ENCODE peak calls at places on chromosomes 5 and 9, in nine cellular contexts. J is right lobe of liver; F is CD8-positive, alpha-beta memory T cell; O is trophoblast cell; M is tibial artery; X is brain microvascular endothelial cell; K is MM.1S; R is dorsolateral prefrontal cortex; I is left ventricle myocardium inferior. W is an unnamed sample.

GRCh38 chr5:178421699-178422399 is 168.3 kb downstream of the COL23A1 start:
- DNase-seq in J (no peak), F (no peak), O (no peak), M (no peak), X (no peak), K (no peak), R (no peak), I (no peak), W (no peak)

GRCh38 chr9:34976441-34976840 is 13.1 kb upstream of the DNAJB5 start:
- DNase-seq in J (no peak), F (no peak), O (no peak), M (no peak), X (no peak), K (no peak), R (no peak), I (no peak), W (no peak)

GRCh38 chr9:128316421-128316820 is 5.8 kb downstream of the TRUB2 start:
- DNase-seq in J (no peak), F (no peak), O (no peak), M (no peak), X (no peak), K (no peak), R (peak), I (no peak), W (peak)

GRCh38 chr5:132714456-132715307 is 22.7 kb downstream of the KIF3A start:
- DNase-seq in J (no peak), F (no peak), O (peak), M (no peak), X (no peak), K (peak), R (no peak), I (no peak), W (no peak)

GRCh38 chr9:97900738-97901565 is 21.3 kb downstream of the TRMO start:
- DNase-seq in J (no peak), F (peak), O (peak), M (no peak), X (peak), K (peak), R (no peak), I (no peak), W (no peak)

GRCh38 chr9:125820100-125820804 is 73.1 kb downstream of the PBX3 start:
- DNase-seq in J (no peak), F (no peak), O (no peak), M (no peak), X (no peak), K (peak), R (no peak), I (no peak), W (no peak)

GRCh38 chr9:38047301-38048251 is 21.5 kb downstream of the SHB start:
- DNase-seq in J (peak), F (no peak), O (peak), M (no peak), X (peak), K (no peak), R (no peak), I (peak), W (peak)

GRCh38 chr5:154475613-154476342 is 2.2 kb downstream of the HAND1 start:
- DNase-seq in J (no peak), F (no peak), O (no peak), M (no peak), X (no peak), K (no peak), R (no peak), I (no peak), W (no peak)

GRCh38 chr5:177511181-177511580 is 1.6 kb upstream of the DOK3 start:
- DNase-seq in J (no peak), F (no peak), O (no peak), M (no peak), X (no peak), K (no peak), R (no peak), I (no peak), W (no peak)

GRCh38 chr5:120405923-120406322 is 58.2 kb upstream of the PRR16 start:
- DNase-seq in J (no peak), F (no peak), O (no peak), M (no peak), X (peak), K (peak), R (no peak), I (no peak), W (no peak)

GRCh38 chr5:77628840-77629552 is 9.5 kb downstream of the OTP start:
- DNase-seq in J (no peak), F (no peak), O (peak), M (no peak), X (no peak), K (no peak), R (no peak), I (no peak), W (no peak)

GRCh38 chr5:56310711-56311204 is 77.6 kb upstream of the ANKRD55 start:
- DNase-seq in J (no peak), F (no peak), O (no peak), M (no peak), X (no peak), K (no peak), R (no peak), I (no peak), W (no peak)

GRCh38 chr5:110899566-110900412 is 161.0 kb downstream of the SLC25A46 start:
- DNase-seq in J (no peak), F (no peak), O (peak), M (no peak), X (peak), K (no peak), R (no peak), I (no peak), W (no peak)

GRCh38 chr9:137294091-137294683 is 7.9 kb downstream of the NRARP start:
- DNase-seq in J (peak), F (no peak), O (peak), M (no peak), X (peak), K (peak), R (peak), I (no peak), W (no peak)

DNA sequence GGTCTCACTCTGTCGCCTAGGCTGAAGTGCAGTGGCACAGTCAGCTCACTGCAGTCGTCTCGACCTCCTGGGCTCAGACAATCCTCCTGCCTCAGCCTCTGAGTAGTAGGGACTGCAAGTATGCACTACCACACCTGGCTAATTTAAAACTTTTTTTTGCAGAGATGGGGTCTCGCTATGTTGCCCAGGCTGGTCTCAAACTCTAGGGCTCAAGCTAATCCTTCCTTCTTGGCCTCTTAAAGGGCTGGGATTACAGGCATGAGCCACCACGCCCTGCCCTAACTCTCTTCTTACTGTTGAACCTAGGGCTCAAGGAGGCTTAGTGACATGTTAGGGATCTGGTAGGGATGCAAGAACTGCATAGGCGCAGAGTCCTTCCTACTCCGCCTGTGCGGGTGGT is 65.3 kb downstream of the SNX30 start:
- DNase-seq in J (no peak), F (no peak), O (no peak), M (no peak), X (no peak), K (no peak), R (no peak), I (no peak), W (no peak)
- H3K27ac ChIP-seq in J (no peak), F (no peak), O (no peak), M (no peak), X (no peak), K (no peak), R (peak), I (no peak), W (no peak)

GRCh38 chr5:168686837-168687236 is 107.7 kb upstream of the PANK3 start:
- DNase-seq in J (no peak), F (no peak), O (no peak), M (no peak), X (no peak), K (no peak), R (no peak), I (no peak), W (no peak)
- H3K27ac ChIP-seq in J (no peak), F (no peak), O (no peak), M (no peak), X (no peak), K (no peak), R (no peak), I (no peak), W (no peak)

DNA sequence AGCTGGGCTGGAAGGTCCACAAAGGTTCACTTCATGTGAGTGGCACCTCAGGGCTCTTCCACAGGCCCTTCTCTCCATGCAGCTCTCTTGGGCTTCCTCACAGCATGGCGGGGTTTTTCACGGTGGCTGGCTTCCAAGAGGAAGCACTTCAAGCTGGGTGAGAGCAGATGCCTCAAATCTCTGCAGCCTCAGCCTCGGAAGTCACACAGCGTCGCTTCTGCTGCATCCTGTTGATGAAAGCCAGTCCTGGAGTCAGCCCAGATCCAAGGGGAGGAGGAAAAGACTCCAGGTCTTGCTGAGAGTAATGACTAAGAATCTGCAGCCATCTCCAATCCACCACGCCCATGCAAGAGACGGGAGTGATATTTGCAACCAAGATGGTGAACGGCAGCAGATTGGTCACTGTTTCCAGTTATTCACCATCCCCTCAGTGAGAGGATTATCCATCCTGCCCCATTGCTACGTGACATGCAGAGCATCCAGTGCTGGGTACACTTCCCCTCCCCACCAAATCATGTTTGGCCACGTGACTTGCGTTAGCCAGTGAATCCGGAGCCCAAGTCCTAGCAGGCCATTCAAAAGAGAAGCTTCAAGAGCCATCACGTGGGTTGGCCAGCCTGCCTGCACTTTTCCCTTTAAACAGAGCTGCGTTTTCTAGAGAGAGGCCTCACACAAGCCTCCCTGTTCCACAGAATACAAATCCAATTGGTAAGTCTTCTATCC is 173.9 kb downstream of the C9orf50 start:
- DNase-seq in J (no peak), F (no peak), O (no peak), M (no peak), X (no peak), K (no peak), R (peak), I (no peak), W (peak)
- H3K27ac ChIP-seq in J (no peak), F (no peak), O (no peak), M (no peak), X (no peak), K (no peak), R (peak), I (no peak), W (no peak)

DNA sequence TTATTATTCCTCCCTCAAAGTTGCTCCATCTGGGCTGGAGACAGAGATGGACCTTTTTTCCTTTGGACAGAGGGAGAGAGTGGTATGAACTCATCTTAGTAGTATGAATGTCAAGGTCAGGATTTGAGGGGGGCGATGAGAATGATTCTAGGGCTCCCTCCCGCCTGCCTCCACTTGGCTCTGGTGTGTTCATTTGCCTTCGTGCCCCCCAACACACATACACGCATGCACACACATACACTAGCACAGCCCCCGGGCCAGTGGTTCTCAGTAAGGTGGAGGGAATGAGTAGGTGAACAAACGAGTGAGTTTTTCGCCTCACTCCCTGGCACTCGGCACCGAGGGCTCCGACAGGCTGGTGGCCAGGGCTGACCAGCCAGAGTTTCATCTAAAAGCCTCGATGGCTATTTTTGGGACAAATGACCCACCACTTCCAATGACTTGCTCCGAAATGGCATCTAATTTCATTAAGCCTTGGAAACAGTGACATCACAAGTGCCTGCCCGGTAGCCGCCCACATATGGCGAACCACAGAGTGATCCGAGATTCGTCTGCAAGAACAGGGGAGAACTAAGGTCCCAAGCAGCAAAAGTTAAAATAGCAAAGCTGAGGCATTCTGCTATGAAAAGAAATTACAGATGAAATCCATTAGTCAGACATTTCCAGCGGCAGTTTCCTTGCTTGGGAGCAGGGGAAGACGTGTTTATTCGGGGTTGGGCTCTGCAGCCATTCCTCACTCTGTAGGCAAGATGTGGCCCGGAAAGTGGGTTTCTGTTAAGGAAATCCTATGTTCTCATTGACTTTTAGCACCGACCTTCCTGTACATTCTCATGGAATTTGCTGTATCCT is 44.8 kb downstream of the ERGIC1 start:
- DNase-seq in J (no peak), F (no peak), O (no peak), M (peak), X (peak), K (no peak), R (no peak), I (no peak), W (no peak)
- H3K27ac ChIP-seq in J (peak), F (no peak), O (no peak), M (peak), X (peak), K (no peak), R (peak), I (peak), W (no peak)